ENCODE peak calls at places on chromosome 6, in nine cellular contexts. T, A, R, O, Q, S, U, H and Y are unnamed samples. For H3K4me1, the result is how much of the 10 kb centered on the place peaks cover.

GRCh38 chr6:25404693-25405169 is 125.6 kb downstream of the CARMIL1 start:
- DNase-seq in T (no peak), A (no peak), R (no peak), O (no peak), Q (no peak), S (no peak), U (no peak), H (peak), Y (peak)

GRCh38 chr6:3916211-3916610 is 67.0 kb downstream of the FAM50B start:
- DNase-seq in T (no peak), A (no peak), R (no peak), O (no peak), Q (no peak), S (no peak), U (no peak), H (no peak), Y (no peak)

GRCh38 chr6:112563368-112563767 is 216.2 kb downstream of the RFPL4B start:
- DNase-seq in T (no peak), A (no peak), R (no peak), O (peak), Q (no peak), S (no peak), U (no peak), H (no peak), Y (no peak)

GRCh38 chr6:3419624-3420272 is 37.1 kb downstream of the SLC22A23 start:
- DNase-seq in T (peak), A (no peak), R (no peak), O (peak), Q (no peak), S (no peak), U (no peak), H (no peak), Y (no peak)

GRCh38 chr6:71333700-71334099 is 45.1 kb downstream of the OGFRL1 start:
- DNase-seq in T (no peak), A (no peak), R (no peak), O (no peak), Q (no peak), S (peak), U (peak), H (no peak), Y (no peak)

GRCh38 chr6:87078983-87079616 is 15.8 kb downstream of the CGA start:
- DNase-seq in T (no peak), A (peak), R (peak), O (peak), Q (peak), S (peak), U (peak), H (peak), Y (peak)

GRCh38 chr6:25898289-25898977 is 24.4 kb upstream of the SLC17A3 start:
- DNase-seq in T (no peak), A (no peak), R (no peak), O (no peak), Q (no peak), S (no peak), U (no peak), H (no peak), Y (no peak)

GRCh38 chr6:71294121-71294523 is 5.5 kb downstream of the OGFRL1 start:
- DNase-seq in T (no peak), A (no peak), R (no peak), O (no peak), Q (no peak), S (no peak), U (no peak), H (no peak), Y (no peak)

GRCh38 chr6:148513145-148514071 is 170.8 kb downstream of the SASH1 start:
- DNase-seq in T (no peak), A (no peak), R (no peak), O (no peak), Q (no peak), S (no peak), U (no peak), H (no peak), Y (no peak)

GRCh38 chr6:10398439-10399218 is 16.2 kb downstream of the TFAP2A start:
- DNase-seq in T (no peak), A (no peak), R (no peak), O (no peak), Q (no peak), S (no peak), U (no peak), H (no peak), Y (no peak)

GRCh38 chr6:9606435-9607134 is 808.3 kb downstream of the TFAP2A start:
- DNase-seq in T (no peak), A (no peak), R (peak), O (no peak), Q (no peak), S (no peak), U (no peak), H (no peak), Y (no peak)

GRCh38 chr6:154605207-154605877 is 94.9 kb upstream of the CNKSR3 start:
- DNase-seq in T (no peak), A (no peak), R (no peak), O (no peak), Q (no peak), S (no peak), U (no peak), H (no peak), Y (no peak)

GRCh38 chr6:19536838-19537237 is 300.3 kb upstream of the ID4 start:
- DNase-seq in T (no peak), A (no peak), R (no peak), O (no peak), Q (no peak), S (no peak), U (no peak), H (no peak), Y (no peak)

GRCh38 chr6:14692208-14692607 is 553.7 kb upstream of the JARID2 start:
- DNase-seq in T (no peak), A (no peak), R (no peak), O (no peak), Q (no peak), S (no peak), U (no peak), H (no peak), Y (no peak)

GRCh38 chr6:158853072-158853871 is 34.1 kb upstream of the EZR start:
- DNase-seq in T (no peak), A (no peak), R (peak), O (peak), Q (no peak), S (no peak), U (peak), H (peak), Y (peak)

GRCh38 chr6:135144678-135145508 is 36.2 kb upstream of the MYB start:
- DNase-seq in T (no peak), A (peak), R (no peak), O (peak), Q (no peak), S (no peak), U (no peak), H (no peak), Y (no peak)

GRCh38 chr6:16800942-16801341 is 39.7 kb upstream of the ATXN1 start:
- DNase-seq in T (no peak), A (no peak), R (no peak), O (no peak), Q (no peak), S (no peak), U (no peak), H (no peak), Y (no peak)

GRCh38 chr6:108874470-108875160 is 26.4 kb downstream of the ARMC2 start:
- DNase-seq in T (no peak), A (no peak), R (no peak), O (no peak), Q (no peak), S (no peak), U (no peak), H (peak), Y (no peak)

GRCh38 chr6:583639-584038 is 73.3 kb downstream of the HUS1B start:
- DNase-seq in T (no peak), A (no peak), R (no peak), O (no peak), Q (no peak), S (peak), U (no peak), H (peak), Y (no peak)

GRCh38 chr6:101281266-101281665 is 112.2 kb upstream of the GRIK2 start:
- DNase-seq in T (no peak), A (no peak), R (no peak), O (no peak), Q (no peak), S (no peak), U (no peak), H (no peak), Y (no peak)

GRCh38 chr6:75143186-75143585 is 62.7 kb downstream of the COL12A1 start:
- DNase-seq in T (no peak), A (no peak), R (no peak), O (no peak), Q (no peak), S (no peak), U (no peak), H (no peak), Y (no peak)

GRCh38 chr6:165325609-165326008 is 16.2 kb upstream of the C6orf118 start:
- DNase-seq in T (no peak), A (no peak), R (no peak), O (no peak), Q (no peak), S (no peak), U (no peak), H (no peak), Y (no peak)

GRCh38 chr6:158911746-158912158 is 88.2 kb downstream of the RSPH3 start:
- DNase-seq in T (no peak), A (no peak), R (no peak), O (no peak), Q (no peak), S (no peak), U (no peak), H (no peak), Y (peak)

GRCh38 chr6:89500486-89501020 is 67.6 kb downstream of the ANKRD6 start:
- DNase-seq in T (no peak), A (no peak), R (no peak), O (no peak), Q (no peak), S (no peak), U (no peak), H (no peak), Y (no peak)

GRCh38 chr6:5141046-5141445 is 55.9 kb downstream of the PPP1R3G start:
- DNase-seq in T (no peak), A (no peak), R (no peak), O (no peak), Q (no peak), S (no peak), U (no peak), H (no peak), Y (no peak)

GRCh38 chr6:46510656-46511055 is 19.4 kb upstream of the RCAN2 start:
- DNase-seq in T (no peak), A (no peak), R (no peak), O (no peak), Q (peak), S (no peak), U (no peak), H (no peak), Y (no peak)

GRCh38 chr6:35534396-35535170 is 21.9 kb upstream of the TULP1 start:
- DNase-seq in T (no peak), A (peak), R (no peak), O (no peak), Q (no peak), S (no peak), U (no peak), H (no peak), Y (no peak)

GRCh38 chr6:108156938-108157233 is 8.9 kb upstream of the NR2E1 start:
- DNase-seq in T (no peak), A (no peak), R (no peak), O (no peak), Q (no peak), S (no peak), U (no peak), H (no peak), Y (no peak)

GRCh38 chr6:79650943-79651342 is 19.8 kb downstream of the SH3BGRL2 start:
- DNase-seq in T (no peak), A (no peak), R (no peak), O (no peak), Q (no peak), S (no peak), U (no peak), H (no peak), Y (no peak)

DNA sequence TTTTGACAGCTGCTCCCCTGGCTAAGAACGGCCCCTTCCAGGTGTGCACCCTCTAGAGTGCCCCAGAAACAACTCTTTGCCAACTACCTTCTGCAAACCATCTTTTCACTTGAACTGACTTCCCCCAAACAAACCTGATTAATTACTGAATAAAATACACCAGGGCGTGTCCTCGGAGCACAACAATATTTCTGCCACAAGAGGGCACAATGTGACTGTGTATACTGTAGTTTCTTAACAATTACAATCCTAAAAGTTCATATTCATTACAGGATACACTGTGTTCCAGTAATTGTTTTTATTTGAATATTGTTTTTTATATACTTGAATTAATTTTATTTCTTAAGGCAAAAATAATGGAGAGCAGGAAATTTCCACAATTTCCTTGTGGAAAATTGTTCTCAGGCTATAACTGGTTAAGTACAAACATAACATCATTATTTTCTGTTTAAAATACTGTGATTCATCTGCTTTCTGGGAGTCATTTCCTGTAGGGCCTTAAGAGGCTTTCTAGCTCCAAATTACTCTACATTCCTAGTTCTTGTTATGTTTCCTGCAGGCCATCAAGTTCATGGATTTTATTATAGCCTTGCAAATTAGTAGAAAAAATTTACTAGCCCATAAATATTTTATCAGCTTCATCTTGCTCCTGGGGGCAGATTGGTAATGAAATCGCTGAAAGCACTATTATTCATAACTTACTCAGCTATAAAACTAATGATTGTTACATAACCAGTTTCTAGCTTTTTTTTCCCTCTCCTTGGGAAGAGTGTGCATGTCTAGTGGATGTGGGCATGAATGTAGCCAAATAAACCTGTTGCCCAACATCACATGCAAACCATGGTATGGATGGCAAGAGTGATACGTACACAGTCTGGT is 51.9 kb upstream of the SLC22A16 start:
- DNase-seq in T (no peak), A (peak), R (peak), O (peak), Q (peak), S (no peak), U (peak), H (peak), Y (peak)
- TF ChIP-seq EP300 in T (no peak), A (peak), R (no peak), O (no peak), Q (no peak), S (no peak), U (no peak), H (no peak), Y (no peak)

GRCh38 chr6:63427951-63428350 is 108.2 kb upstream of the LGSN start:
- DNase-seq in T (no peak), A (no peak), R (no peak), O (no peak), Q (no peak), S (no peak), U (no peak), H (no peak), Y (no peak)
- H3K4me1 ChIP-seq in T (under half), A (under half), R (under half), O (half or more), Q (under half), S (under half), U (under half), H (under half), Y (under half)

GRCh38 chr6:163355471-163355991 is 59.0 kb upstream of the QKI start:
- DNase-seq in T (no peak), A (peak), R (no peak), O (peak), Q (peak), S (peak), U (no peak), H (no peak), Y (no peak)
- TF ChIP-seq EP300 in T (no peak), A (no peak), R (no peak), O (no peak), Q (no peak), S (no peak), U (no peak), H (no peak), Y (no peak)

DNA sequence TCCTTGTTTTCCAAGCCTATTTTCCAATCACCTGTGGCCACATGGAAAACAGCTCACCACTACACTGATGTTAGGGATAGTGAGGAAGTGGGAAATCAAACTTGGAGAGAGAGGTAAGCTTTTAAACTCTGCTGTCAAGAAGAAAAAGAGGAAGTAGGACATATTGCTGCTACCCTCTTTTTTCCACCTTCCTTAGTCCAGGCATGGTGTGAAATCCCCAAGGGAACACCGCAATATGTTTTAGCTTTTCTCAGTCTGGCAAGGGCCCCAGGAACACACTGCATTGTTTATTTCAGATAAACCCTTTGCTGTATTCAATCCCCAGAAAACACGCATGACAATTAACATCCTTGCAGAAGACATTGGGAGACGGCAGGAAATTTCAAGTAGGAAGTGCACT is 61.3 kb downstream of the HS3ST5 start:
- DNase-seq in T (no peak), A (no peak), R (no peak), O (no peak), Q (no peak), S (no peak), U (no peak), H (no peak), Y (no peak)
- H3K4me1 ChIP-seq in T (under half), A (under half), R (under half), O (under half), Q (under half), S (under half), U (under half), H (under half), Y (under half)